ENCODE peak calls at places on chromosomes 16 and 17, in four cellular contexts. V, A, X and J are unnamed samples.
A peak's percentile ranks its signal among the peaks of the same experiment; 100 is the strongest.

GRCh38 chr17:56594528-56595418 is 1.3 kb downstream of the NOG start:
- DNase-seq in V (no peak), A (peak; percentile 35), X (peak; percentile 50), J (peak; percentile 30)

GRCh38 chr16:26569793-26570192 is 496.9 kb upstream of the C16orf82 start:
- DNase-seq in V (no peak), A (no peak), X (peak; percentile 19), J (peak; percentile 7)

GRCh38 chr17:73526851-73527250 is 117.4 kb downstream of the SDK2 start:
- DNase-seq in V (no peak), A (no peak), X (no peak), J (no peak)

GRCh38 chr16:684067-684794 is at the start of gene JMJD8:
- DNase-seq in V (peak; percentile 98), A (peak; percentile 99), X (peak; percentile 98), J (peak; percentile 97)

GRCh38 chr17:45867702-45868101 is 23.0 kb downstream of the SPPL2C start:
- DNase-seq in V (no peak), A (no peak), X (no peak), J (no peak)

GRCh38 chr17:39953471-39953888 is 9.3 kb upstream of the GSDMA start:
- DNase-seq in V (no peak), A (no peak), X (no peak), J (no peak)

GRCh38 chr17:57284583-57284982 is 28.3 kb downstream of the MSI2 start:
- DNase-seq in V (peak; percentile 72), A (no peak), X (no peak), J (no peak)

GRCh38 chr17:80122026-80122575 is 20.7 kb downstream of the GAA start:
- DNase-seq in V (no peak), A (no peak), X (no peak), J (no peak)

GRCh38 chr17:9925457-9925856 is 20.4 kb upstream of the RCVRN start:
- DNase-seq in V (no peak), A (no peak), X (no peak), J (no peak)

GRCh38 chr16:71406316-71406715 is 35.5 kb downstream of the TLE7 start:
- DNase-seq in V (no peak), A (no peak), X (no peak), J (no peak)

GRCh38 chr17:36877001-36877400 is 60.3 kb upstream of the LHX1 start:
- DNase-seq in V (no peak), A (no peak), X (no peak), J (no peak)

GRCh38 chr17:22278302-22279275 is 586.3 kb downstream of the KCNJ18 start:
- DNase-seq in V (no peak), A (no peak), X (no peak), J (no peak)
- H3K9me3 ChIP-seq in V (no peaks in the 10 kb centered on the region), A (no peaks in the 10 kb centered on the region), X (no peaks in the 10 kb centered on the region), J (peaks cover 4% of the 10 kb centered on the region)

GRCh38 chr16:2365397-2365796 is 24.9 kb upstream of the ABCA3 start:
- DNase-seq in V (no peak), A (no peak), X (no peak), J (no peak)
- H3K27me3 ChIP-seq in V (no peaks in the 10 kb centered on the region), A (no peaks in the 10 kb centered on the region), X (peaks cover 21% of the 10 kb centered on the region), J (no peaks in the 10 kb centered on the region)

GRCh38 chr16:84836234-84836647 is 16.5 kb downstream of the CRISPLD2 start:
- DNase-seq in V (peak; percentile 97), A (peak; percentile 75), X (peak; percentile 86), J (no peak)
- H3K4me1 ChIP-seq in V (peaks cover 16% of the 10 kb centered on the region), A (peaks cover 25% of the 10 kb centered on the region), X (no peaks in the 10 kb centered on the region), J (no peaks in the 10 kb centered on the region)

DNA sequence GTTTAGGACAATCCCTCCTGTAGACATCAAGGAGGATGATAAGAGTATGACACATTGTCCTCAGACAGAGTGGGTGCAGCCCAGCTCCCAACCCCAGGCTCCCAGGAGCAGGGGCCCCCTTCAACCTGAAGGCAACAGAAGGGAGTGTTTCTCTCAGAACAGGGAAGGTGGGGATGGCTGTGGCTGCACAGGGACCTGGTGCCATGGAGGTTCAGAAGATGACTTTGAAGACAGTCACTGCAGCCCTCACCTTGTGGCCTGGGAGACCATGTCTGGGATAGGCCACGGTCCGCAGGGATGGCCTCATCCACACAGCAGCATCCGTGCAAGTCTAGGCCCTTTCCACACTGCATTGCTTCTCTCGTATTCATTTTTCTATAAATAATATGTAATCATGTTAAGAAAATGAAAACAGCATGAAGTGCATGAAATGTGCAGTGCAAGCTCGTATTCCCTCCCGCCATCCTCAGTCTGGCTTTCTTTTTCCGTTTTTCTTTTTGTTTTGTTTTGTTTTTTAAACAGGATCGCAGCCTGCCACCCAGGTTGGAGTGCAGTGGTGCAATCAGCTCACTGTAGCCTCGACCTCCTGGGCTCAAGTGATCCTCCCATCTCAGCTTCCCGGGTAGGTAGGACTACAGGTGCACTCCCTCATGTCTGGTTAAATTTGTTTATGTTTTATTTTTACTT is 71.1 kb downstream of the METRNL start:
- DNase-seq in V (no peak), A (no peak), X (no peak), J (no peak)
- H3K9me3 ChIP-seq in V (no peaks in the 10 kb centered on the region), A (no peaks in the 10 kb centered on the region), X (no peaks in the 10 kb centered on the region), J (no peaks in the 10 kb centered on the region)

GRCh38 chr16:54712866-54713265 is 217.8 kb upstream of the IRX5 start:
- DNase-seq in V (no peak), A (no peak), X (no peak), J (no peak)

GRCh38 chr16:54706406-54706805 is 224.3 kb upstream of the IRX5 start:
- DNase-seq in V (no peak), A (no peak), X (no peak), J (no peak)

GRCh38 chr16:54707813-54708212 is 222.9 kb upstream of the IRX5 start:
- DNase-seq in V (no peak), A (no peak), X (no peak), J (no peak)
- H3K27me3 ChIP-seq in V (no peaks in the 10 kb centered on the region), A (no peaks in the 10 kb centered on the region), X (no peaks in the 10 kb centered on the region), J (no peaks in the 10 kb centered on the region)

GRCh38 chr17:77090476-77090875 is 50.3 kb upstream of the SEC14L1 start:
- DNase-seq in V (no peak), A (no peak), X (no peak), J (no peak)
- H3K4me1 ChIP-seq in V (peaks cover 3% of the 10 kb centered on the region), A (peaks cover 49% of the 10 kb centered on the region), X (peaks cover 11% of the 10 kb centered on the region), J (peaks cover 23% of the 10 kb centered on the region)

DNA sequence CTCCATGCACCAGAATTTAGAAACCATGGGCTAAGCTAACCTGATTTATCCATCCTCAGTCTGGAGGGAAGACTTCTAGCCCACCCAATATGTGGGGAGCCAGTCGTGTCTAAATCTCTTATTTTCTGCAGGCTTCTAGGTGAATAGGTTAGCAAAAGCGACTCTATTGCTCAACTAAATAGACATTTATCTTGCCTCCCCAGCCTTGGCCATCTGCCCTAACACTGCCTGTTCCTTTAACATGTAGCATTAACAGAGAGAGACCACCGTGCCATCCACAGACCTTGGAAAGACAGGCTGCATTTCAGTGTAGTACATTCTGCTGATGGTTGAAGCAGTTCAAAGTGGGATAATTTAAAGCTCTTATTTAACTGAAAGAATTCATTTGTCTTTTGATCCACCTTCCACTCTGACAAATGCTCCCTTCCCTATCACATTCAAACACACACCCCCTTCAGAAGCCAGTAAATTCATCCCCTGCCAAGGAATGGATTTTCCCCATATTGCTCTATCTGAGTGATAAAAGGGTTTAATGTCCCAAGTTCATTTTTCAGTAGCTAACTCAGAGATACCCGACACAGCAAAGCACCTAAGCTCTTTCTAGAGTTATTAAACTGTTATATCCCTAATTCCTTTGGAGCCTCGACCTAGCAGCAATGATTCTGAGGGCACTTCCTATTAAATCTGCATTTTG is 58.2 kb upstream of the COX10 start:
- DNase-seq in V (no peak), A (no peak), X (no peak), J (no peak)
- H3K9me3 ChIP-seq in V (peaks cover 3% of the 10 kb centered on the region), A (no peaks in the 10 kb centered on the region), X (no peaks in the 10 kb centered on the region), J (no peaks in the 10 kb centered on the region)

GRCh38 chr16:67087803-67088202 is 21.9 kb upstream of the PHAF1 start:
- DNase-seq in V (no peak), A (no peak), X (no peak), J (no peak)
- H3K27me3 ChIP-seq in V (no peaks in the 10 kb centered on the region), A (no peaks in the 10 kb centered on the region), X (no peaks in the 10 kb centered on the region), J (no peaks in the 10 kb centered on the region)

GRCh38 chr16:56848955-56849689 is 15.9 kb upstream of the SLC12A3 start:
- DNase-seq in V (peak; percentile 51), A (no peak), X (no peak), J (no peak)
- H3K4me1 ChIP-seq in V (peaks cover 17% of the 10 kb centered on the region), A (peaks cover 8% of the 10 kb centered on the region), X (no peaks in the 10 kb centered on the region), J (no peaks in the 10 kb centered on the region)